ENCODE peak calls at places on chromosomes 7 and 10, in ten cellular contexts. U is SK-N-SH, I is fibroblast of pulmonary artery, D is AG10803, P is foreskin fibroblast, N is fibroblast of the aortic adventitia, A is cardiac fibroblast, T is sigmoid colon, C is psoas muscle, Y is WERI-Rb-1. S is an unnamed sample.

GRCh38 chr7:1562126-1562525 is 6.1 kb upstream of the TMEM184A start:
- DNase-seq in N (no peak), I (no peak), P (no peak), T (no peak), Y (no peak), U (peak; percentile 56), D (peak; percentile 38), A (no peak), C (no peak), S (no peak)

GRCh38 chr7:47504546-47505316 is 77.2 kb downstream of the TNS3 start:
- DNase-seq in C (peak; percentile 14), P (no peak), Y (no peak), U (no peak), D (no peak), A (no peak), T (no peak), I (no peak), N (no peak), S (no peak)

GRCh38 chr7:13476881-13477444 is 512.5 kb downstream of the ETV1 start:
- DNase-seq in I (peak; percentile 1), T (no peak), Y (no peak), D (no peak), P (peak; percentile 45), A (no peak), N (no peak), U (no peak), C (no peak), S (no peak)

GRCh38 chr7:99837649-99838361 is 10.0 kb downstream of the CYP3A43 start:
- DNase-seq in I (peak; percentile 7), N (peak; percentile 27), D (peak; percentile 8), Y (no peak), T (no peak), P (peak; percentile 21), C (no peak), A (peak; percentile 3), U (no peak), S (peak; percentile 4)

GRCh38 chr7:114663502-114663901 is 248.9 kb downstream of the FOXP2 start:
- DNase-seq in D (peak; percentile 24), U (no peak), P (peak; percentile 48), T (no peak), Y (peak; percentile 50), C (no peak), N (peak; percentile 69), A (peak; percentile 57), I (peak; percentile 58), S (peak; percentile 5)

GRCh38 chr10:24407928-24408327 is 199.0 kb downstream of the KIAA1217 start:
- DNase-seq in D (no peak), N (no peak), A (no peak), C (no peak), I (no peak), P (no peak), T (no peak), U (no peak), Y (no peak), S (no peak)

GRCh38 chr7:43752411-43752810 is 6.1 kb upstream of the BLVRA start:
- DNase-seq in C (no peak), I (no peak), P (no peak), D (no peak), U (no peak), Y (no peak), A (no peak), N (no peak), T (no peak), S (no peak)

GRCh38 chr10:96890172-96890513 is 58.0 kb downstream of the LCOR start:
- DNase-seq in C (no peak), A (no peak), Y (no peak), T (no peak), N (no peak), D (no peak), P (no peak), I (no peak), U (no peak), S (no peak)

GRCh38 chr7:99525713-99526440 is 21.4 kb downstream of the ZKSCAN5 start:
- DNase-seq in T (no peak), N (no peak), Y (peak; percentile 33), P (peak; percentile 28), C (no peak), A (peak; percentile 12), D (no peak), I (peak; percentile 11), U (no peak), S (no peak)

GRCh38 chr10:102367441-102367840 is 28.1 kb upstream of the NFKB2 start:
- DNase-seq in C (no peak), A (no peak), U (no peak), N (no peak), I (no peak), T (no peak), D (no peak), Y (no peak), P (no peak), S (no peak)

GRCh38 chr7:132836746-132837145 is 245.1 kb downstream of the CHCHD3 start:
- DNase-seq in T (no peak), D (peak; percentile 25), A (no peak), I (peak; percentile 4), N (peak; percentile 16), C (no peak), U (no peak), P (peak; percentile 77), Y (no peak), S (no peak)

GRCh38 chr7:100897111-100897608 is 1.5 kb upstream of the ACHE start:
- DNase-seq in T (no peak), I (no peak), D (no peak), Y (peak; percentile 44), U (peak; percentile 87), P (peak; percentile 52), C (peak; percentile 77), A (no peak), N (no peak), S (no peak)

GRCh38 chr7:25240896-25241295 is 12.6 kb upstream of the NPVF start:
- DNase-seq in D (no peak), A (no peak), T (no peak), C (no peak), N (no peak), I (no peak), P (no peak), Y (no peak), U (no peak), S (no peak)
- H3K4me3 ChIP-seq in D (no peak overlapping the region), A (no peak overlapping the region), T (no peak overlapping the region), C (no peak overlapping the region), N (no peak overlapping the region), I (no peak overlapping the region), P (no peak overlapping the region), Y (no peak overlapping the region), U (no peak overlapping the region), S (no peak overlapping the region)

GRCh38 chr7:142567676-142568075 is 181.6 kb upstream of the PRSS1 start:
- DNase-seq in N (no peak), I (no peak), Y (no peak), A (no peak), T (no peak), D (no peak), P (no peak), C (no peak), U (no peak), S (no peak)
- TF ChIP-seq CTCF in N (no peak), I (no peak), Y (peak; percentile 4), A (no peak), T (no peak), D (no peak), P (no peak), C (no peak), U (no peak), S (no peak)

GRCh38 chr7:27774717-27775328 is 34.9 kb downstream of the TAX1BP1 start:
- DNase-seq in P (peak; percentile 68), C (no peak), A (peak; percentile 68), D (peak; percentile 51), T (no peak), Y (no peak), I (peak; percentile 75), N (peak; percentile 76), U (peak; percentile 9), S (no peak)

GRCh38 chr7:27781188-27781587 is 41.2 kb downstream of the TAX1BP1 start:
- DNase-seq in T (no peak), D (no peak), N (no peak), I (no peak), A (no peak), C (no peak), U (no peak), Y (no peak), P (no peak), S (no peak)

GRCh38 chr7:27775772-27776171 is 35.8 kb downstream of the TAX1BP1 start:
- DNase-seq in T (no peak), U (no peak), P (no peak), D (no peak), A (no peak), N (no peak), Y (no peak), C (no peak), I (no peak), S (no peak)

GRCh38 chr7:27779873-27780272 is 39.9 kb downstream of the TAX1BP1 start:
- DNase-seq in I (peak; percentile 25), N (peak; percentile 14), T (no peak), P (no peak), U (no peak), D (no peak), C (no peak), Y (no peak), A (peak; percentile 30), S (no peak)

DNA sequence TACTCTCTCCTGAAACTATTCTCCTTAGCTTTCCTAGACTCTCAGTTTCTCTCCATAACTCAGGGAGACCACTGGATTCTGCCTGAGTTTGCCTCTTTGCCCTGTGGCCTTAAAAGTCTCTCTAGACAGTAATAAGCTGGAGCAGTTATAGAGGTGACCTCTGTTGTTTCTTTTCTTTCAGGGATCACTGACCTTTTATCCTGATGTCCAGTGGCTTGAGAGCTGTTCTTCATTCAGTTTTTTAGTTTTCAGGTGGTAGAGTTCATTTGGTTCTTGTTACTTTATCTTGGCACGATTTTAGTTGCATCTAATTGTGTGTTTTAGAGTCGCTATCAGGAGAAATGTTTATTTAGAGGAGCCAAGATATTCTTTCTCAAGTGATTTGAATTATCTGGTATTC is 37.7 kb downstream of the TAX1BP1 start:
- DNase-seq in C (no peak), U (no peak), N (no peak), D (no peak), I (no peak), Y (no peak), A (no peak), T (no peak), P (no peak), S (no peak)
- H3K4me3 ChIP-seq in C (no peak overlapping the region), U (no peak overlapping the region), N (no peak overlapping the region), D (no peak overlapping the region), I (no peak overlapping the region), Y (no peak overlapping the region), A (no peak overlapping the region), T (no peak overlapping the region), P (no peak overlapping the region), S (no peak overlapping the region)

DNA sequence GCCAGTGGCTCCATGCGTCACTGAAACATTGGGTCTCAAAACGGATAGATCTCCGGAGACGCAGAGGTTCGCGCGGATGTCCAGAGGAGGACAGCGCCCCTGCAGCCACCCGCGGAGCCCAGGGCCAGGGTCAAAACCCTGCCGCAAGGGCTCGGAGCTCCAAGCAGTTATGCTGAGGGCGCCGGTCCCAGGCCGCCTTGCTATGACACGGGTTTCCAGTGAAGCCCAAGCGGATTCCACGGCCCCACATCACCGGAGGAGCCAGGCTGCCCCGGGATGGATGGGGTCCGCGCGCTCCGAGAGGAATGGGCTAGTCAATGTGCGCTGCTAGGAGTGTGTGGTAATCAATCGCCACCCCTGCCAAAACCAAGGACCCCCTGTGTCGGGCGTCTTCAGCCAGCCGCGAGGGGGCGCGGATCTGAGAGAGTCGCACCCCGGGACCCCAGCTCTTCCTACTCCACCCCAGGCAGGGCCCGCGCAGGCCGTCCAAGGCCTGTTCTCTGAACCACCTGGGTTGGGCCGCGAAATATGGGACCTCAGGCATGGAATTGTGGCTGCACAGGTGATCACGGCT is 5.6 kb upstream of the EMX2 start:
- DNase-seq in A (no peak), Y (no peak), D (no peak), U (no peak), T (no peak), I (no peak), N (no peak), P (no peak), C (no peak), S (no peak)
- TF ChIP-seq CTCF in A (no peak), Y (no peak), D (peak; percentile 18), U (no peak), T (no peak), I (no peak), N (no peak), P (no peak), C (no peak), S (no peak)